ENCODE peak calls at places on chromosome 18, in eight cellular contexts. N, A, O, R, I, S, X and Q are unnamed samples.

GRCh38 chr18:79991494-79991893 is 3.1 kb upstream of the TXNL4A start:
- DNase-seq in N (no peak), A (no peak), O (no peak), R (no peak), I (no peak), S (no peak), X (no peak), Q (no peak)

GRCh38 chr18:67710639-67711038 is 194.1 kb upstream of the DSEL start:
- DNase-seq in N (no peak), A (no peak), O (no peak), R (no peak), I (no peak), S (peak), X (no peak), Q (no peak)

GRCh38 chr18:22191986-22192385 is 22.6 kb downstream of the GATA6 start:
- DNase-seq in N (no peak), A (no peak), O (no peak), R (no peak), I (no peak), S (no peak), X (no peak), Q (no peak)

GRCh38 chr18:79508565-79509535 is 113.1 kb downstream of the NFATC1 start:
- DNase-seq in N (peak), A (peak), O (no peak), R (no peak), I (no peak), S (peak), X (no peak), Q (no peak)

GRCh38 chr18:70423988-70424387 is 135.1 kb downstream of the SOCS6 start:
- DNase-seq in N (no peak), A (no peak), O (no peak), R (peak), I (no peak), S (no peak), X (peak), Q (no peak)

GRCh38 chr18:3494569-3494968 is 44.6 kb downstream of the TGIF1 start:
- DNase-seq in N (no peak), A (no peak), O (no peak), R (no peak), I (no peak), S (no peak), X (no peak), Q (no peak)

GRCh38 chr18:33584845-33585775 is 7.1 kb downstream of the ASXL3 start:
- DNase-seq in N (no peak), A (no peak), O (no peak), R (no peak), I (no peak), S (no peak), X (no peak), Q (no peak)

GRCh38 chr18:41829648-41830516 is 125.2 kb upstream of the PIK3C3 start:
- DNase-seq in N (no peak), A (no peak), O (no peak), R (no peak), I (no peak), S (no peak), X (no peak), Q (no peak)

GRCh38 chr18:63146185-63146584 is 173.4 kb downstream of the BCL2 start:
- DNase-seq in N (no peak), A (no peak), O (no peak), R (no peak), I (no peak), S (no peak), X (no peak), Q (no peak)

GRCh38 chr18:6024740-6025139 is 129.4 kb upstream of the TMEM200C start:
- DNase-seq in N (no peak), A (no peak), O (no peak), R (no peak), I (no peak), S (no peak), X (no peak), Q (no peak)

GRCh38 chr18:27615345-27615844 is 430.3 kb upstream of the CHST9 start:
- DNase-seq in N (no peak), A (no peak), O (no peak), R (no peak), I (no peak), S (no peak), X (no peak), Q (no peak)

GRCh38 chr18:56107821-56108485 is 520.0 kb upstream of the TCF4 start:
- DNase-seq in N (no peak), A (no peak), O (no peak), R (no peak), I (no peak), S (no peak), X (no peak), Q (no peak)

GRCh38 chr18:76402026-76402990 is 92.7 kb downstream of the ZNF516 start:
- DNase-seq in N (peak), A (no peak), O (no peak), R (no peak), I (no peak), S (peak), X (no peak), Q (no peak)

GRCh38 chr18:50663626-50664441 is 103.9 kb downstream of the MAPK4 start:
- DNase-seq in N (peak), A (no peak), O (no peak), R (no peak), I (no peak), S (no peak), X (no peak), Q (no peak)

GRCh38 chr18:68623342-68623741 is 91.6 kb downstream of the TMX3 start:
- DNase-seq in N (no peak), A (no peak), O (no peak), R (peak), I (peak), S (peak), X (peak), Q (peak)

GRCh38 chr18:39660141-39660540 is 2094.5 kb upstream of the CELF4 start:
- DNase-seq in N (no peak), A (no peak), O (no peak), R (no peak), I (no peak), S (no peak), X (no peak), Q (no peak)

GRCh38 chr18:77376733-77377094 is 127.1 kb downstream of the GALR1 start:
- DNase-seq in N (no peak), A (no peak), O (no peak), R (no peak), I (no peak), S (no peak), X (no peak), Q (no peak)

GRCh38 chr18:8526316-8526715 is 82.9 kb upstream of the RAB12 start:
- DNase-seq in N (no peak), A (no peak), O (no peak), R (no peak), I (no peak), S (peak), X (no peak), Q (no peak)

GRCh38 chr18:79404567-79404910 is 8.8 kb downstream of the NFATC1 start:
- DNase-seq in N (no peak), A (no peak), O (no peak), R (no peak), I (no peak), S (no peak), X (no peak), Q (no peak)

GRCh38 chr18:26421503-26421902 is 126.8 kb downstream of the KCTD1 start:
- DNase-seq in N (no peak), A (no peak), O (no peak), R (no peak), I (no peak), S (no peak), X (no peak), Q (no peak)

GRCh38 chr18:75209129-75209951 is at the start of gene PTGR3:
- DNase-seq in N (peak), A (peak), O (peak), R (peak), I (no peak), S (peak), X (peak), Q (no peak)

GRCh38 chr18:5879479-5879882 is 15.8 kb downstream of the TMEM200C start:
- DNase-seq in N (no peak), A (no peak), O (no peak), R (no peak), I (no peak), S (peak), X (no peak), Q (peak)

GRCh38 chr18:24075731-24076130 is 61.2 kb downstream of the TTC39C start:
- DNase-seq in N (no peak), A (no peak), O (no peak), R (no peak), I (no peak), S (peak), X (no peak), Q (no peak)
- TF ChIP-seq CTCF in N (no peak), A (no peak), O (no peak), R (no peak), I (no peak), S (no peak), X (no peak), Q (no peak)

GRCh38 chr18:10928971-10929373 is 220.4 kb downstream of the PIEZO2 start:
- DNase-seq in N (no peak), A (no peak), O (no peak), R (no peak), I (no peak), S (no peak), X (no peak), Q (no peak)

GRCh38 chr18:10927290-10927979 is 221.9 kb downstream of the PIEZO2 start:
- DNase-seq in N (no peak), A (peak), O (no peak), R (no peak), I (no peak), S (no peak), X (no peak), Q (no peak)

GRCh38 chr18:10926565-10927194 is 222.7 kb downstream of the PIEZO2 start:
- DNase-seq in N (no peak), A (peak), O (no peak), R (no peak), I (no peak), S (peak), X (no peak), Q (no peak)

GRCh38 chr18:10930078-10930477 is 219.3 kb downstream of the PIEZO2 start:
- DNase-seq in N (no peak), A (no peak), O (no peak), R (no peak), I (no peak), S (no peak), X (no peak), Q (no peak)

DNA sequence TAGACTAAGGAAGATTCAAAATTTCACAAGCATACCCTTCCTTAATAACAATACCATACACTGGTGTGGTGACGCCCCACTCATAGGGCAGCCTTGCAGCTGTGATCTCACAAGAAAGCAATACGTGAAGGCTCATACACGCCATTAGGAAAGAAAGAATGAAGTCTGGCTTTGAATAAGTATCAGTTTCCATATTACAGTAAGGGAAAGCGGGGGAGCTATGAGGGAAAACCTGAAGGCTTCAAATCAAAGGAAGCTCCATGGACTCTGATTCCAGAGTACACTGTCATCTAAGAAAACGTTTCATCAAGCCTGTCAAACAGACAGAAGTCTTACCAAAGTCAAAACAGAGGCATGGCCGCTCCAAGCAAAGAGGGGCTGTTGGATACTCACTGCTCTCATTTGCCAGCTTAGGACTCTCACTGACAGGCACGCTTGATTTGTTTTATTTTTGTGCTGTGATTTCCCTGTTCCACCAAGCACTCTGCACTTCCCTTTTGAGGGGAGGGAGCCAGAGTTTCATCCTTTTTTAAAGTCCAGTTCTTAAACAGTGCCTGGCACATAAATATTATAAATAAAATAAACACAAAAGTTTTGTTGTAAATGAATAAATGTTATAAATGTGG is 221.3 kb downstream of the PIEZO2 start:
- DNase-seq in N (no peak), A (no peak), O (no peak), R (no peak), I (no peak), S (no peak), X (no peak), Q (no peak)
- H3K4me3 ChIP-seq in N (no peak), A (no peak), O (no peak), R (no peak), I (no peak), S (no peak), X (no peak), Q (no peak)

GRCh38 chr18:38047820-38048219 is 482.2 kb upstream of the CELF4 start:
- DNase-seq in N (no peak), A (no peak), O (no peak), R (no peak), I (no peak), S (no peak), X (no peak), Q (no peak)
- TF ChIP-seq CTCF in N (no peak), A (no peak), O (no peak), R (no peak), I (peak), S (peak), X (peak), Q (no peak)

GRCh38 chr18:49179222-49179621 is 228.5 kb upstream of the SMAD7 start:
- DNase-seq in N (no peak), A (no peak), O (no peak), R (no peak), I (no peak), S (no peak), X (no peak), Q (no peak)
- H3K4me3 ChIP-seq in N (no peak), A (no peak), O (no peak), R (no peak), I (no peak), S (no peak), X (no peak), Q (no peak)

GRCh38 chr18:73973972-73974371 is 173.7 kb downstream of the FBXO15 start:
- DNase-seq in N (no peak), A (no peak), O (no peak), R (no peak), I (no peak), S (no peak), X (no peak), Q (no peak)

GRCh38 chr18:73979742-73980141 is 167.9 kb downstream of the FBXO15 start:
- DNase-seq in N (no peak), A (no peak), O (no peak), R (no peak), I (no peak), S (no peak), X (no peak), Q (peak)

GRCh38 chr18:73980289-73980979 is 167.2 kb downstream of the FBXO15 start:
- DNase-seq in N (no peak), A (no peak), O (no peak), R (no peak), I (no peak), S (peak), X (no peak), Q (no peak)

DNA sequence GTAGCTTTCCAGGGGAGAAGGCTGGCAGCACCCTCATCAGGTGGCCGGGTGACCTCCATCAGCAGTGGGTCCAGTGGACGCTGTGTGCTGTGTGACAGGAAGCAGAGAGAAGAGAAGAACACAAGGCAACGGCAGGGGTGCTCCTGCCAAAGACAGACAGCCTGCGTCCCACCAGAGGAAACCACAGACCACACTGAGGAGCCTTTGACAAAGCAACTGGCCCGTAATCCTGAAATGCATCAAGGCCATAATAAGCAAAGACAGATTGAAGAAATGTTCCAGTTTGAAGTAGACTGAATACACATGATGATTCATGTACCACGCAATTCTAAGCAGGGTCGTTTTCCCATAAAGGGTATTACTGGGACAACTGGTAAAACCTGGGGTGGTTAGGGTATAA is 172.4 kb downstream of the FBXO15 start:
- DNase-seq in N (no peak), A (no peak), O (no peak), R (no peak), I (no peak), S (peak), X (no peak), Q (no peak)
- TF ChIP-seq CTCF in N (no peak), A (no peak), O (no peak), R (no peak), I (no peak), S (no peak), X (no peak), Q (no peak)